ENCODE peak calls at places on chromosomes 4 and X, in nine cellular contexts. R, W, Z, S, U, F, M, I and Y are unnamed samples.

GRCh38 chrX:72048515-72049455 is 82.9 kb downstream of the RTL5 start:
- DNase-seq in Z (no peak), I (no peak), R (no peak), M (no peak), W (peak; percentile 7), S (no peak), U (no peak), F (no peak), Y (no peak)

GRCh38 chr4:183636923-183637322 is 22.1 kb downstream of the RWDD4 start:
- DNase-seq in Z (no peak), U (no peak), R (no peak), S (no peak), W (no peak), F (no peak), I (no peak), M (no peak), Y (no peak)

GRCh38 chrX:20412871-20413486 is 146.3 kb upstream of the RPS6KA3 start:
- DNase-seq in S (peak; percentile 6), F (peak; percentile 42), I (peak; percentile 55), R (no peak), W (no peak), Z (no peak), U (peak; percentile 16), M (no peak), Y (no peak)

GRCh38 chrX:137187540-137187939 is 153.7 kb upstream of the GPR101 start:
- DNase-seq in S (no peak), I (no peak), Z (no peak), M (no peak), W (no peak), F (no peak), R (no peak), U (no peak), Y (no peak)

GRCh38 chrX:1029494-1029893 is 183.0 kb downstream of the CRLF2 start:
- DNase-seq in R (no peak), Z (no peak), F (no peak), M (peak; percentile 20), I (no peak), S (no peak), U (no peak), W (no peak), Y (no peak)

GRCh38 chr4:82779032-82779431 is 19.6 kb downstream of the SCD5 start:
- DNase-seq in Z (no peak), R (no peak), S (no peak), I (no peak), F (no peak), U (no peak), W (no peak), M (no peak), Y (no peak)

GRCh38 chrX:2500091-2500680 is 590 bp downstream of the DHRSX start:
- DNase-seq in F (peak; percentile 45), I (peak; percentile 61), R (peak; percentile 7), U (no peak), W (no peak), S (peak; percentile 54), M (peak; percentile 79), Z (peak; percentile 55), Y (no peak)

GRCh38 chr4:35963969-35964515 is 280.3 kb downstream of the ARAP2 start:
- DNase-seq in M (no peak), F (no peak), R (no peak), W (no peak), U (no peak), I (no peak), S (no peak), Z (peak; percentile 31), Y (no peak)

GRCh38 chr4:55183926-55184599 is 58.7 kb upstream of the KDR start:
- DNase-seq in I (no peak), S (no peak), F (no peak), R (no peak), M (no peak), W (no peak), Z (peak; percentile 97), U (no peak), Y (peak; percentile 87)

GRCh38 chr4:107862658-107863057 is 37.9 kb downstream of the SGMS2 start:
- DNase-seq in W (no peak), Z (peak; percentile 87), R (no peak), I (no peak), F (no peak), U (no peak), S (no peak), M (no peak), Y (peak; percentile 82)

GRCh38 chr4:122065915-122066314 is 86.2 kb upstream of the BLTP1 start:
- DNase-seq in S (no peak), F (no peak), U (no peak), W (no peak), I (no peak), Z (no peak), R (no peak), M (no peak), Y (no peak)

GRCh38 chr4:32768664-32769389 is 2048.7 kb downstream of the PCDH7 start:
- DNase-seq in U (no peak), I (no peak), W (no peak), M (no peak), Z (no peak), S (no peak), R (no peak), F (no peak), Y (no peak)

GRCh38 chr4:47642985-47643745 is 158.1 kb downstream of the ATP10D start:
- DNase-seq in S (no peak), R (no peak), W (no peak), I (no peak), U (no peak), M (no peak), Z (peak; percentile 42), F (no peak), Y (no peak)

GRCh38 chr4:108480881-108481280 is 139.5 kb upstream of the RPL34 start:
- DNase-seq in R (no peak), F (no peak), I (no peak), Z (no peak), M (no peak), S (no peak), U (no peak), W (no peak), Y (no peak)

GRCh38 chr4:52635130-52635529 is 24.0 kb downstream of the USP46 start:
- DNase-seq in F (no peak), S (no peak), R (no peak), U (no peak), I (no peak), Z (no peak), W (no peak), M (no peak), Y (no peak)

GRCh38 chr4:17155486-17155885 is 257.0 kb upstream of the LDB2 start:
- DNase-seq in I (no peak), M (no peak), Z (peak; percentile 61), W (no peak), F (no peak), S (no peak), U (no peak), R (no peak), Y (no peak)

GRCh38 chr4:7193040-7193958 is 961 bp downstream of the SORCS2 start:
- DNase-seq in U (no peak), R (no peak), I (peak; percentile 53), W (peak; percentile 81), S (no peak), M (peak; percentile 71), Z (no peak), F (no peak), Y (no peak)

GRCh38 chrX:13638826-13639225 is 14.1 kb upstream of the TCEANC start:
- DNase-seq in U (no peak), Z (no peak), S (no peak), R (no peak), W (no peak), I (no peak), F (no peak), M (no peak), Y (no peak)

GRCh38 chr4:143336828-143337599 is at the start of gene GAB1:
- DNase-seq in U (peak; percentile 80), S (peak; percentile 80), R (peak; percentile 94), F (peak; percentile 34), M (peak; percentile 90), Z (peak; percentile 82), W (peak; percentile 89), I (peak; percentile 86), Y (no peak)

GRCh38 chr4:73822389-73822788 is 14.1 kb upstream of the CXCL6 start:
- DNase-seq in S (no peak), W (no peak), U (no peak), R (no peak), I (no peak), M (no peak), F (no peak), Z (no peak), Y (peak; percentile 23)

GRCh38 chrX:125005863-125006262 is 313.8 kb upstream of the TEX13C start:
- DNase-seq in W (peak; percentile 42), R (no peak), F (no peak), U (no peak), S (no peak), Z (no peak), I (no peak), M (no peak), Y (no peak)

GRCh38 chr4:176340871-176341685 is 21.3 kb downstream of the SPCS3 start:
- DNase-seq in Z (peak; percentile 78), F (no peak), R (peak; percentile 36), I (no peak), M (no peak), U (peak; percentile 41), W (no peak), S (no peak), Y (no peak)

GRCh38 chr4:174217273-174218126 is 66.0 kb downstream of the FBXO8 start:
- DNase-seq in W (no peak), R (no peak), I (no peak), M (no peak), S (peak; percentile 55), U (no peak), Z (peak; percentile 60), F (peak; percentile 28), Y (no peak)

GRCh38 chr4:49032440-49033161 is 46.5 kb downstream of the CWH43 start:
- DNase-seq in M (no peak), S (no peak), W (no peak), Z (peak; percentile 41), R (peak; percentile 45), F (peak; percentile 37), U (peak; percentile 6), I (no peak), Y (peak; percentile 6)

GRCh38 chr4:170687751-170688150 is 598.0 kb upstream of the AADAT start:
- DNase-seq in U (no peak), S (no peak), I (no peak), R (no peak), F (no peak), M (no peak), Z (no peak), W (no peak), Y (no peak)

GRCh38 chr4:141275834-141276233 is 55.1 kb downstream of the ZNF330 start:
- DNase-seq in I (no peak), M (no peak), W (no peak), F (no peak), U (no peak), R (no peak), S (no peak), Z (peak; percentile 88), Y (no peak)

GRCh38 chr4:136442447-136442846 is 1089.8 kb downstream of the PCDH18 start:
- DNase-seq in W (no peak), U (no peak), F (no peak), M (no peak), R (no peak), I (no peak), S (no peak), Z (no peak), Y (no peak)

GRCh38 chrX:7132335-7133035 is 15.0 kb upstream of the STS start:
- DNase-seq in Z (peak; percentile 72), F (peak; percentile 36), R (no peak), I (peak; percentile 74), W (no peak), U (no peak), S (no peak), M (peak; percentile 67), Y (peak; percentile 56)

GRCh38 chr4:112819729-112820128 is 182.8 kb downstream of the LARP7 start:
- DNase-seq in Z (no peak), R (no peak), M (no peak), S (no peak), I (no peak), W (no peak), U (no peak), F (no peak), Y (no peak)

GRCh38 chr4:163701915-163702314 is 207.4 kb downstream of the TMA16 start:
- DNase-seq in F (no peak), W (no peak), M (no peak), U (peak; percentile 10), R (no peak), S (no peak), I (no peak), Z (no peak), Y (no peak)

GRCh38 chr4:189124149-189124758 is 816.4 kb upstream of the FRG1 start:
- DNase-seq in U (no peak), S (no peak), I (no peak), W (no peak), Z (peak; percentile 28), F (no peak), M (no peak), R (peak; percentile 55), Y (peak; percentile 22)